ENCODE peak calls at places on chromosomes 7 and 10, in four cellular contexts. U, B, H and M are unnamed samples.

GRCh38 chr10:60944159-60944909 is at the start of gene RHOBTB1:
- DNase-seq in B (peak; percentile 83), U (peak; percentile 52), H (no peak), M (peak; percentile 31)

GRCh38 chr10:16689227-16689626 is 128.0 kb downstream of the RSU1 start:
- DNase-seq in U (no peak), H (no peak), B (no peak), M (no peak)

GRCh38 chr10:99619090-99619800 is 994 bp downstream of the SLC25A28 start:
- DNase-seq in U (no peak), H (peak; percentile 39), B (no peak), M (no peak)

GRCh38 chr7:28203498-28204240 is 23.1 kb upstream of the JAZF1 start:
- DNase-seq in H (no peak), B (no peak), U (no peak), M (no peak)

GRCh38 chr10:22219308-22219707 is 1.5 kb upstream of the EBLN1 start:
- DNase-seq in U (no peak), H (no peak), B (no peak), M (no peak)

GRCh38 chr10:88471909-88472308 is 111.2 kb downstream of the RNLS start:
- DNase-seq in B (no peak), H (no peak), U (no peak), M (no peak)

GRCh38 chr10:128016423-128017060 is 109.6 kb downstream of the PTPRE start:
- DNase-seq in U (no peak), H (no peak), B (no peak), M (no peak)

GRCh38 chr10:129609551-129609950 is 142.5 kb downstream of the MGMT start:
- DNase-seq in H (no peak), U (no peak), B (no peak), M (no peak)

GRCh38 chr10:22345301-22346086 is at the start of gene SPAG6:
- DNase-seq in B (no peak), U (peak; percentile 23), H (no peak), M (no peak)

GRCh38 chr10:95469251-95469650 is 91.9 kb downstream of the SORBS1 start:
- DNase-seq in H (no peak), U (no peak), B (no peak), M (no peak)

GRCh38 chr10:7587168-7587864 is 79.5 kb downstream of the ITIH5 start:
- DNase-seq in B (no peak), U (no peak), H (peak; percentile 11), M (no peak)

GRCh38 chr10:48582970-48583369 is 21.9 kb downstream of the ARHGAP22 start:
- DNase-seq in B (no peak), U (no peak), H (no peak), M (no peak)

GRCh38 chr7:3482147-3482921 is 181.3 kb downstream of the SDK1 start:
- DNase-seq in B (no peak), H (no peak), U (no peak), M (no peak)

DNA sequence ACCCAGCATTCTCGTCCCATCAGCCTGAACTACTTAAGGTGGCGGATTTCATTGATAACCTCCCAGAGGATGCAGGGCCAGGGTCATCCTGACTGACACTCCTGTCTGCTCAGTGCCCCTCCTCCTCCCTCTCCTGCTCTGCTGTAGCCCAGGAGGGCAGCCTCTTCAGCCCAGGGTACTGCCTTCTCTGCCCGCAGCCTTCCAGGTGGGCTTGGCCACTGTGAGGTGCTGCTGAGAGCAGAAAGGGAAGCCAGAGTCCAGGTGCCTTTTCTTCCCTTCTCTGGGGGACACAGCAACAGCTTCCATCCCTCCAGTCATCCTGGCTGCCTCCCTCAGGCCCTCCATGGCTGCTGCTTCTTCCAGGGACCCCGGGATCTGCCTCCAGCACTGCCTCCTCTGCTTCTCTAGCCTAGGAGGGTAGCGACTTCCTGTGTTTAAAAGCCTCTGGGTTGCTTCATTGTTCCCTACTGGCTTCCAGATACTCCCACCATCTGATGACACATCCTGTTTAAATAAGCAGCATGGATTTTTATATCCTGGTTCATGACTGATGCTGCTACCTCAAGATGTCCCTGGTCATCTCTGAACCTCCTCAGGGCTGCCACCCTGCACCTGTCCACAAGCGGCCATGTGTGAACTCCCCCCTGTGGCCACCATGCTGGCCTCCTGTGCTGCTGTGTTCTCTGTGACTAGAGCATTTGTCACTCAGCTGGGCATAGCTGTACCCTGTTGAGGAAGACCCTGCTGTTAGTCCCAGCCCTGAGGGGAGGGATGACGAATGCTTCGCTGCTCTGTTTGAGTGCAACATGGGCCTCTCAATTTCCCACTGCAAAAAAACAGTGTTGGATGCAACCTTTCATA is 55.8 kb downstream of the AKR1C4 start:
- DNase-seq in B (no peak), U (no peak), H (no peak), M (no peak)
- TF ChIP-seq SPI1 in B (no peak), U (no peak), H (no peak), M (no peak)

GRCh38 chr10:132577350-132578005 is 39.9 kb downstream of the INPP5A start:
- DNase-seq in U (no peak), H (no peak), B (no peak), M (no peak)
- TF ChIP-seq SPI1 in U (no peak), H (no peak), B (no peak), M (no peak)

GRCh38 chr7:101094376-101094775 is 9.1 kb downstream of the TRIM56 start:
- DNase-seq in U (no peak), H (no peak), B (no peak), M (no peak)

GRCh38 chr7:101094791-101095375 is 9.6 kb downstream of the TRIM56 start:
- DNase-seq in H (no peak), U (peak; percentile 42), B (peak; percentile 76), M (no peak)

GRCh38 chr7:101096957-101097347 is 11.7 kb downstream of the TRIM56 start:
- DNase-seq in U (no peak), H (no peak), B (no peak), M (no peak)

GRCh38 chr7:101096331-101096956 is 11.2 kb downstream of the TRIM56 start:
- DNase-seq in H (no peak), U (no peak), B (no peak), M (no peak)

DNA sequence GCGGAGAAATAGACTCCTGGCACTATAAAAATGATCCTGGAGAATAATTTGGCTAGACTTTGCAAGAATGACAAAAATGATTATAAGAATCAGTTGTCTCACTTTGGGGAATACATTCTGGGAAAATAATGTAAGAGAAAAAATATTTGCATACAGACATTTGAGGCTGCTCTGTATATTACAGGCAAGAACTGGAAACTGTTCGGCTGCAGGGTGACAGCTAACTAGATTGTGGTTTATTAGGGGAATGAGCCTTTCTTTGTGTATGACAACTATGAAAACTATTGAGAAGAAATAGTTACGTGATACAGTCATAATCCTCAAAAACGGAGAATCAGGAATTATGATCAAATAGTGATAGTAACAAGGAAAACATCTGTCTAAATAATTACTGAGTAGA is 8.6 kb downstream of the TRIM56 start:
- DNase-seq in H (no peak), U (no peak), B (no peak), M (no peak)
- TF ChIP-seq SPI1 in H (no peak), U (no peak), B (no peak), M (no peak)

GRCh38 chr10:35781643-35782035 is 139.5 kb upstream of the FZD8 start:
- DNase-seq in U (no peak), H (no peak), B (peak; percentile 29), M (no peak)
- TF ChIP-seq SPI1 in U (no peak), H (no peak), B (no peak), M (no peak)

DNA sequence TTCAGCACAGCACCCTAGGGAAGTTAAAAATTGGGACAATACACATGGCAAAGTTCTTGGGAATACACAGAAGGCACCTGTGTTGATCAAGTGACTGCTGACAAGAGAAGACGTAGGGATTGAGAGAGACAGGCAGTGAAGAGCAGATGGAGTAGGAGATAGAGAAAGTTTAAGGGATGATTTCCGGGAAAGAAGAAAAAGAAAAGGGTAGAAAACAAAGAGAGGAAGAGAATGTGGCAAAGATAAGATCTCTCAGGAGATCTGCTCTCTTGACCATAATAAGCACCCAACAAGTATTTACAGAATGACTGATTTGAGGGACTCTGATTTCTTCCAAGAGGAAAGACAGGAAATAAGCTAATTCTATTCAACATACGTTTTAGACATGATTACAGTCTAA is 15.1 kb upstream of the RALA start:
- DNase-seq in U (no peak), H (no peak), B (no peak), M (no peak)
- TF ChIP-seq SPI1 in U (no peak), H (no peak), B (peak; percentile 8), M (no peak)

GRCh38 chr10:25682203-25682950 is 251.7 kb upstream of the MYO3A start:
- DNase-seq in H (no peak), B (peak; percentile 20), U (no peak), M (no peak)
- TF ChIP-seq SPI1 in H (no peak), B (no peak), U (no peak), M (no peak)

DNA sequence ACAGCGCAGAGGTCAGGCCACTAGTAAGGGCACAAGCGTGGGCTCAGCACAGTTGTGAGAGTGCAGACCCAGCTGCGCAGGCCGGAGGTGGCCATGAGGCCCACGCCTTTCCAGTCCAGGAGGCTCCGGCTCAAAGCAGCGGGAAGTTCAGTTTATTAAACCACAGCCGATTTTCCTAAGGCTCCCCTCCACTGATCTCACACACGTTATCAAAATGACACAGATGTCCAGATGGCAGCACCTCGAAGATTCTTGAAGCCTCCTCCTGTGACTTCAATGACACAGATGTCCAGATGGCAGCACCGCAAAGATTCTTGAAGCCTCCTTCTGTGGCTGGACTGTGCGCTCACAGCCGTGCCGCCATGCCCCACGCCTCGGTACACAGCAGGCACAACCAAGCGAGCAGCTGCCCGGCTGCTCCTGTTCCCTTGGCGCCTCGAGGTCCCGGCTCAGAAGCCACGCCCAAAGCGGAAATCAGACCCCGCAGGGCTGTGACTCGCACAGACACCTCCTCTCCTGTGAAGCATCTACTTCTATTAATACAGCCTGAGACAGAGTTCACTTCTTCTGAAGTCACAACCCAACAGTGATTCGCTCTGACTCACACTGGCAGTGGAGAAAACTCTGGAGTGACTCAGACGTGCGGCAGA is 122.7 kb downstream of the MAD1L1 start:
- DNase-seq in U (no peak), B (peak; percentile 85), H (peak; percentile 36), M (no peak)
- TF ChIP-seq SPI1 in U (no peak), B (no peak), H (no peak), M (no peak)

GRCh38 chr7:15866753-15867152 is 180.3 kb upstream of the MEOX2 start:
- DNase-seq in B (no peak), U (no peak), H (no peak), M (no peak)

GRCh38 chr7:15862781-15863165 is 176.3 kb upstream of the MEOX2 start:
- DNase-seq in H (no peak), U (no peak), B (no peak), M (no peak)

GRCh38 chr7:15867441-15867840 is 181.0 kb upstream of the MEOX2 start:
- DNase-seq in H (no peak), B (no peak), U (no peak), M (no peak)

GRCh38 chr7:15862016-15862780 is 175.7 kb upstream of the MEOX2 start:
- DNase-seq in B (no peak), U (no peak), H (no peak), M (no peak)

DNA sequence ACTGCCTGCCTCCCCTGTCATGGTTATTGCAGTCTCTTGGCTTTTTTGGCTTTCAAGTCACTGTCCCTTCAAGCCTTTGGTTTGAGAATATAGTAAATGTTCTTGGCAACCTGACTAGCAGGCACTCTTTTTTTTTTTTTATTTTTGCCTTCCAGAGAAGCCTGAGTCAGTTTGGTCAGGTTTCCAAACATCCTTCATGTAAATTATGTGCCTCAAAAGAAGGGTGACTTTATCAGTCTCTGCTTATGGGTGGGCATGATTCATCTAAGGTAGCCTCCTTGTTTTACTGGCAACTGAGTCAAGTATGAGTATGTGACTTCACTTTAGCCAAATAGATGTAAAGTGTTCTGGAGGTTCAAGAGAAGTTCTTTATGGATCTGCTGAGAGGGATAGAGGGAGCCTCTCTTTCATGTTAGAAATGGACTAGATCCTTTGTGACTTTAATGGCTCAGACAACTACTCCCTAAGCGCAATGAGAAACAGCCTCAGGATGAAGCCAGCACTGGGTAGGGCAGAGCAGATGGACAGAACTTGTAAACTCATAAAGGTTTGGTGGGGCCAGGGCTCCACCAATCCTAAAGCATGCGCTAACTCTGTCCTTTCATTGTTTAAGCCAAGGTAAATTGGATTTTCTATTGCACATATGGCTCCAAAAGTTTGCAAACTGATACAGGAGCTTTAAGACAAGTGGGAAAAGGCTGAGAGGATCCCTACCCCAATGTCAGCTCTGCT is 177.9 kb upstream of the MEOX2 start:
- DNase-seq in H (no peak), B (no peak), U (no peak), M (no peak)
- TF ChIP-seq SPI1 in H (no peak), B (no peak), U (no peak), M (no peak)